ENCODE peak calls at places on chromosome 16, in eight cellular contexts. C is hepatic stellate cell; W is H9; U is activated CD8-positive, alpha-beta T cell treated with anti-CD3 and anti-CD28 coated beads, Interleukin-2, amount 10 ng/mL, durations not matched to agents 7 days and 5 days; R is CD4-positive, alpha-beta memory T cell; X is AG04450; N is OCI-M1; M is skeletal muscle cell. O is an unnamed sample.

GRCh38 chr16:81610144-81610842 is 165.7 kb downstream of the CMIP start:
- DNase-seq in C (peak), W (no peak), U (no peak), R (no peak), X (no peak), N (no peak), M (no peak), O (peak)

GRCh38 chr16:49342336-49343265 is 31.0 kb upstream of the C16orf78 start:
- DNase-seq in C (no peak), W (no peak), U (no peak), R (no peak), X (no peak), N (no peak), M (no peak), O (no peak)

GRCh38 chr16:82509636-82510035 is 117.1 kb upstream of the CDH13 start:
- DNase-seq in C (no peak), W (no peak), U (no peak), R (no peak), X (no peak), N (no peak), M (no peak), O (peak)

GRCh38 chr16:72474511-72475123 is 302.7 kb upstream of the PMFBP1 start:
- DNase-seq in C (peak), W (no peak), U (no peak), R (no peak), X (peak), N (no peak), M (peak), O (no peak)

GRCh38 chr16:30110661-30111060 is 2.7 kb downstream of the GDPD3 start:
- DNase-seq in C (no peak), W (no peak), U (no peak), R (no peak), X (no peak), N (no peak), M (no peak), O (no peak)

GRCh38 chr16:1159973-1160772 is 7.3 kb downstream of the CACNA1H start:
- DNase-seq in C (no peak), W (no peak), U (no peak), R (no peak), X (no peak), N (no peak), M (no peak), O (peak)

GRCh38 chr16:49483251-49483650 is 109.6 kb downstream of the C16orf78 start:
- DNase-seq in C (no peak), W (no peak), U (no peak), R (no peak), X (no peak), N (no peak), M (no peak), O (no peak)

GRCh38 chr16:58442547-58442946 is 50.3 kb downstream of the GINS3 start:
- DNase-seq in C (no peak), W (no peak), U (no peak), R (no peak), X (no peak), N (no peak), M (no peak), O (no peak)

GRCh38 chr16:48592839-48593429 is 17.0 kb downstream of the N4BP1 start:
- DNase-seq in C (no peak), W (no peak), U (no peak), R (no peak), X (no peak), N (peak), M (no peak), O (no peak)

GRCh38 chr16:10575506-10576130 is 4.8 kb downstream of the EMP2 start:
- DNase-seq in C (no peak), W (no peak), U (no peak), R (no peak), X (no peak), N (peak), M (no peak), O (no peak)

GRCh38 chr16:54879681-54880080 is 51.0 kb upstream of the IRX5 start:
- DNase-seq in C (no peak), W (no peak), U (no peak), R (no peak), X (no peak), N (no peak), M (no peak), O (no peak)

GRCh38 chr16:4081577-4082021 is 34.6 kb downstream of the ADCY9 start:
- DNase-seq in C (no peak), W (no peak), U (peak), R (peak), X (no peak), N (no peak), M (no peak), O (no peak)

GRCh38 chr16:23557779-23558330 is 328 bp downstream of the UBFD1 start:
- DNase-seq in C (peak), W (peak), U (peak), R (no peak), X (no peak), N (peak), M (no peak), O (no peak)

GRCh38 chr16:30724641-30725464 is 23.4 kb upstream of the PHKG2 start:
- DNase-seq in C (no peak), W (no peak), U (no peak), R (no peak), X (no peak), N (peak), M (no peak), O (no peak)

GRCh38 chr16:26736084-26736483 is 330.6 kb upstream of the C16orf82 start:
- DNase-seq in C (no peak), W (no peak), U (no peak), R (no peak), X (no peak), N (no peak), M (no peak), O (no peak)

GRCh38 chr16:48492131-48492530 is 106.9 kb upstream of the SIAH1 start:
- DNase-seq in C (no peak), W (no peak), U (no peak), R (no peak), X (no peak), N (no peak), M (peak), O (no peak)

GRCh38 chr16:5228369-5228768 is 130.8 kb upstream of the EEF2KMT start:
- DNase-seq in C (no peak), W (peak), U (no peak), R (no peak), X (no peak), N (no peak), M (no peak), O (no peak)

GRCh38 chr16:576823-577201 is 7.0 kb downstream of the PIGQ start:
- DNase-seq in C (no peak), W (peak), U (no peak), R (no peak), X (no peak), N (peak), M (no peak), O (no peak)

GRCh38 chr16:66740010-66740409 is 11.4 kb downstream of the DYNC1LI2 start:
- DNase-seq in C (peak), W (peak), U (peak), R (no peak), X (no peak), N (peak), M (no peak), O (no peak)

GRCh38 chr16:69112285-69113129 is 7.1 kb downstream of the HAS3 start:
- DNase-seq in C (peak), W (peak), U (peak), R (no peak), X (no peak), N (peak), M (no peak), O (no peak)

GRCh38 chr16:4179020-4179419 is 62.8 kb upstream of the ADCY9 start:
- DNase-seq in C (no peak), W (no peak), U (no peak), R (no peak), X (no peak), N (peak), M (no peak), O (no peak)

GRCh38 chr16:66936889-66937554 is 1.7 kb downstream of the CES2 start:
- DNase-seq in C (no peak), W (no peak), U (no peak), R (no peak), X (no peak), N (peak), M (no peak), O (no peak)

GRCh38 chr16:81864646-81865382 is 85.7 kb downstream of the PLCG2 start:
- DNase-seq in C (no peak), W (no peak), U (no peak), R (no peak), X (no peak), N (no peak), M (no peak), O (no peak)

GRCh38 chr16:89410794-89411309 is 79.5 kb downstream of the ANKRD11 start:
- DNase-seq in C (peak), W (no peak), U (peak), R (no peak), X (peak), N (no peak), M (peak), O (peak)

GRCh38 chr16:87917503-87917902 is 18.8 kb downstream of the CA5A start:
- DNase-seq in C (no peak), W (no peak), U (no peak), R (no peak), X (no peak), N (no peak), M (no peak), O (no peak)

GRCh38 chr16:89861648-89862047 is 11.7 kb upstream of the TCF25 start:
- DNase-seq in C (no peak), W (no peak), U (no peak), R (no peak), X (no peak), N (no peak), M (no peak), O (no peak)

GRCh38 chr16:783404-784161 is 4.6 kb downstream of the RPUSD1 start:
- DNase-seq in C (no peak), W (no peak), U (no peak), R (no peak), X (no peak), N (no peak), M (no peak), O (no peak)

GRCh38 chr16:86735727-86736126 is 157.4 kb downstream of the FOXL1 start:
- DNase-seq in C (no peak), W (no peak), U (no peak), R (no peak), X (no peak), N (no peak), M (no peak), O (no peak)

GRCh38 chr16:23408242-23409201 is 44.5 kb downstream of the COG7 start:
- DNase-seq in C (peak), W (no peak), U (no peak), R (no peak), X (no peak), N (no peak), M (peak), O (no peak)